ENCODE peak calls at places on chromosomes 16 and 17, in six cellular contexts. X is gastrocnemius medialis, E is Peyer's patch, N is OCI-LY7, A is A549, S is DND-41. J is an unnamed sample.

GRCh38 chr17:76500074-76500744 is 1.0 kb downstream of the RHBDF2 start:
- DNase-seq in A (no peak), S (no peak), X (no peak), N (peak; percentile 50), E (no peak), J (no peak)

GRCh38 chr16:66427036-66427446 is at the start of gene BEAN1:
- DNase-seq in S (no peak), N (no peak), A (no peak), E (no peak), X (no peak), J (no peak)

GRCh38 chr17:44829558-44830358 is at the start of gene GJC1:
- DNase-seq in E (no peak), N (peak; percentile 62), X (no peak), S (peak; percentile 56), A (peak; percentile 48), J (no peak)

GRCh38 chr16:84992700-84993075 is 18.6 kb downstream of the ZDHHC7 start:
- DNase-seq in E (no peak), S (no peak), A (no peak), X (no peak), N (no peak), J (no peak)

GRCh38 chr16:88533381-88533831 is 36.8 kb upstream of the ZC3H18 start:
- DNase-seq in N (no peak), X (no peak), S (no peak), A (no peak), E (no peak), J (no peak)

GRCh38 chr17:40452074-40452787 is 9.0 kb downstream of the IGFBP4 start:
- DNase-seq in X (no peak), A (peak; percentile 67), E (peak; percentile 53), S (no peak), N (no peak), J (no peak)

GRCh38 chr16:3131755-3132377 is 3.0 kb upstream of the ZNF213 start:
- DNase-seq in E (peak; percentile 71), S (peak; percentile 62), X (no peak), A (peak; percentile 70), N (peak; percentile 57), J (no peak)

GRCh38 chr17:71959129-71959528 is 161.7 kb upstream of the SOX9 start:
- DNase-seq in A (peak; percentile 31), N (peak; percentile 25), S (no peak), E (no peak), X (no peak), J (no peak)

GRCh38 chr16:1167276-1168107 is 14.6 kb downstream of the CACNA1H start:
- DNase-seq in S (no peak), A (no peak), N (no peak), X (no peak), E (no peak), J (no peak)

GRCh38 chr17:4599505-4600281 is 15.4 kb downstream of the SMTNL2 start:
- DNase-seq in N (no peak), X (peak; percentile 80), S (no peak), A (no peak), E (no peak), J (no peak)

GRCh38 chr17:35044181-35044580 is 19.3 kb downstream of the RFFL start:
- DNase-seq in N (no peak), E (no peak), S (no peak), X (no peak), A (no peak), J (no peak)

GRCh38 chr17:67221062-67221998 is 23.7 kb downstream of the HELZ start:
- DNase-seq in E (no peak), X (peak; percentile 15), A (peak; percentile 69), N (peak; percentile 30), S (peak; percentile 35), J (peak; percentile 49)

GRCh38 chr17:73011016-73011486 is 81.4 kb downstream of the SLC39A11 start:
- DNase-seq in X (no peak), E (no peak), A (no peak), N (no peak), S (peak; percentile 5), J (no peak)

GRCh38 chr16:47460301-47460754 is 535 bp downstream of the ITFG1 start:
- DNase-seq in S (no peak), A (peak; percentile 6), E (no peak), X (no peak), N (no peak), J (no peak)

GRCh38 chr16:48197294-48197693 is 41.5 kb upstream of the ABCC12 start:
- DNase-seq in X (no peak), S (no peak), A (no peak), N (no peak), E (no peak), J (no peak)

GRCh38 chr16:87851601-87852000 is 17.7 kb downstream of the SLC7A5 start:
- DNase-seq in N (no peak), A (no peak), E (no peak), S (no peak), X (no peak), J (no peak)

GRCh38 chr17:33990943-33991706 is 264.0 kb upstream of the CCL2 start:
- DNase-seq in A (no peak), N (no peak), X (no peak), E (no peak), S (no peak), J (no peak)

GRCh38 chr16:89581045-89581695 is 5.6 kb downstream of the CPNE7 start:
- DNase-seq in A (peak; percentile 74), S (no peak), X (no peak), N (no peak), E (no peak), J (no peak)

GRCh38 chr17:49157784-49158183 is 25.2 kb downstream of the B4GALNT2 start:
- DNase-seq in E (no peak), S (no peak), X (no peak), A (peak; percentile 47), N (no peak), J (no peak)

GRCh38 chr16:82741073-82741615 is 114.4 kb downstream of the CDH13 start:
- DNase-seq in E (no peak), A (no peak), S (no peak), N (no peak), X (no peak), J (no peak)

GRCh38 chr16:50303041-50303604 is 36.8 kb downstream of the ADCY7 start:
- DNase-seq in X (no peak), A (no peak), S (no peak), E (peak; percentile 28), N (no peak), J (no peak)

GRCh38 chr17:38464251-38464722 is 36.0 kb downstream of the ARHGAP23 start:
- DNase-seq in E (no peak), N (no peak), A (peak; percentile 38), X (no peak), S (no peak), J (no peak)

GRCh38 chr16:56690420-56691122 is 8.3 kb downstream of the MT1X start:
- DNase-seq in S (no peak), X (no peak), A (no peak), N (no peak), E (no peak), J (no peak)

GRCh38 chr16:56675685-56676210 is 6.1 kb downstream of the MT1H start:
- DNase-seq in A (no peak), S (peak; percentile 62), N (no peak), X (no peak), E (peak; percentile 70), J (peak; percentile 75)

GRCh38 chr16:51523400-51523799 is 372.3 kb upstream of the SALL1 start:
- DNase-seq in N (no peak), S (no peak), A (peak; percentile 22), E (no peak), X (no peak), J (no peak)

GRCh38 chr17:29086628-29087332 is 43.8 kb downstream of the PIPOX start:
- DNase-seq in A (no peak), X (no peak), N (no peak), S (no peak), E (no peak), J (no peak)

GRCh38 chr17:7477392-7478275 is 1.8 kb downstream of the ZBTB4 start:
- DNase-seq in N (no peak), X (peak; percentile 22), S (no peak), E (no peak), A (peak; percentile 24), J (no peak)

DNA sequence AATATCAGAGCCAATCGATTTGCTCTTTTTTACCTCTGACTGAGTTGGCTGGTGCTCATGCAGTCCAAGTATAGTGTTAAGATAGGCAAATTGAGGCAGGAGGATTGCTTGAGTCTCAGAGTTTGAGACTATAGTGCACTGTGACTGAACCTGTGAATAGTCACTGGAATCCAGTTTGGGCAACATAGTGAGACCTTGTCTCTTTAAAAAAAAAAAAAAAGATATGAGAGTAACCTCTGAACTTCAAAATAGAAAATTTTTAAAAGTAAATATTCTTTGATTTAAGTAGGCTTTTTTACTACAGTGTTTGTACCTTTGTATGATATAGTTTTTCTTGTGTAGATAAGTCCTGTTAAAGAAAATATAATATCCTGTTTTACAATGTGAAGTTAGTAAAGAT is 3.4 kb downstream of the CCP110 start:
- DNase-seq in E (no peak), X (no peak), A (no peak), N (no peak), S (no peak), J (no peak)
- H3K4me3 ChIP-seq in E (no peak overlapping the region), X (no peak overlapping the region), A (no peak overlapping the region), N (no peak overlapping the region), S (no peak overlapping the region), J (no peak overlapping the region)

GRCh38 chr17:80053102-80053501 is 16.7 kb downstream of the CCDC40 start:
- DNase-seq in A (no peak), N (no peak), E (no peak), S (no peak), X (no peak), J (no peak)
- H3K27ac ChIP-seq in A (no peak overlapping the region), N (no peak overlapping the region), E (peak overlapping the region; percentile 36), S (no peak overlapping the region), X (no peak overlapping the region), J (no peak overlapping the region)

GRCh38 chr17:74761419-74761818 is 13.0 kb downstream of the NHERF1 start:
- DNase-seq in A (no peak), E (no peak), S (no peak), N (no peak), X (no peak), J (no peak)

GRCh38 chr17:74759243-74759801 is 10.9 kb downstream of the NHERF1 start:
- DNase-seq in N (peak; percentile 74), S (peak; percentile 86), X (no peak), E (peak; percentile 63), A (no peak), J (peak; percentile 77)

GRCh38 chr17:74759941-74760340 is 11.5 kb downstream of the NHERF1 start:
- DNase-seq in E (peak; percentile 66), X (no peak), A (no peak), N (no peak), S (no peak), J (no peak)

GRCh38 chr17:74761931-74762330 is 13.5 kb downstream of the NHERF1 start:
- DNase-seq in A (no peak), X (no peak), E (peak; percentile 44), N (no peak), S (no peak), J (no peak)

GRCh38 chr17:74760404-74761105 is 12.1 kb downstream of the NHERF1 start:
- DNase-seq in E (peak; percentile 53), A (no peak), N (no peak), S (no peak), X (no peak), J (no peak)
- H3K4me3 ChIP-seq in E (peak overlapping the region; percentile 9), A (no peak overlapping the region), N (no peak overlapping the region), S (no peak overlapping the region), X (no peak overlapping the region), J (no peak overlapping the region)

DNA sequence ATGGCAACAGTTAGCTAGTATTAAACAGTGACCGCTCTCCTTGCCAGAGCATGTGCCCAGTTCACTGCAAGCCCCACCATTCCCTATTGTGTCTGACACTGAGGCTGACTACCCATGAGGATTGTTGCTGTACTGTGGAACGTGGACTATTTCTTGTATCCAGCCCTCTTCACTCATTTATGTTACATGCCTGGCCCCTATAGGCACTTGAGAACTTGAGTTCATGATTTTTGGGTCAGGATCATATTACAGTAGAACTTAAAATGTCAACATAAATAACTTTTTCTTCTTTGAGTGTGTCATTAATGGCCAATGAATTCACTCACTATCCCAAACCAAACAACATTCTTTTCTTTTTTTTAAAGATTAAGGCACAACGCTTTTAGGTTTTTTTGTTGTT is 55.7 kb downstream of the LYRM1 start:
- DNase-seq in E (no peak), N (no peak), X (no peak), A (no peak), S (no peak), J (no peak)
- H3K27ac ChIP-seq in E (no peak overlapping the region), N (no peak overlapping the region), X (no peak overlapping the region), A (no peak overlapping the region), S (no peak overlapping the region), J (no peak overlapping the region)

J was measured in CD8-positive, alpha-beta memory T cell.